ENCODE peak calls at places on chromosomes 7 and 10, in five cellular contexts. C, A, V, X and W are unnamed samples.

GRCh38 chr10:29315814-29316213 is 26.9 kb downstream of the LYZL1 start:
- DNase-seq in C (no peak), A (no peak), V (no peak), X (no peak), W (no peak)

GRCh38 chr10:24279166-24279565 is 70.2 kb downstream of the KIAA1217 start:
- DNase-seq in C (no peak), A (no peak), V (no peak), X (no peak), W (no peak)

GRCh38 chr10:80137031-80137712 is 4.6 kb downstream of the PLAC9 start:
- DNase-seq in C (no peak), A (peak), V (no peak), X (no peak), W (no peak)

GRCh38 chr7:77903597-77903996 is 105.0 kb downstream of the PHTF2 start:
- DNase-seq in C (no peak), A (peak), V (no peak), X (no peak), W (no peak)

GRCh38 chr10:12063483-12063818 is 5.3 kb upstream of the DHTKD1 start:
- DNase-seq in C (no peak), A (no peak), V (no peak), X (no peak), W (no peak)

GRCh38 chr7:150996289-150997074 is 5.7 kb downstream of the NOS3 start:
- DNase-seq in C (no peak), A (no peak), V (no peak), X (no peak), W (no peak)

GRCh38 chr10:17233534-17233933 is 5.5 kb downstream of the VIM start:
- DNase-seq in C (no peak), A (peak), V (no peak), X (no peak), W (no peak)

GRCh38 chr10:103676058-103676785 is 179.2 kb downstream of the SH3PXD2A start:
- DNase-seq in C (no peak), A (peak), V (peak), X (no peak), W (no peak)

GRCh38 chr7:157471259-157472125 is 134.7 kb downstream of the DNAJB6 start:
- DNase-seq in C (peak), A (no peak), V (peak), X (no peak), W (no peak)

GRCh38 chr10:73233883-73234282 is 13.2 kb downstream of the DNAJC9 start:
- DNase-seq in C (no peak), A (no peak), V (no peak), X (no peak), W (no peak)

GRCh38 chr7:142459557-142459963 is 201.7 kb upstream of the PRSS58 start:
- DNase-seq in C (no peak), A (peak), V (peak), X (no peak), W (no peak)

GRCh38 chr7:27459729-27460048 is 203.0 kb downstream of the HIBADH start:
- DNase-seq in C (no peak), A (peak), V (no peak), X (no peak), W (no peak)

GRCh38 chr10:97914837-97915211 is 65.2 kb downstream of the GOLGA7B start:
- DNase-seq in C (peak), A (peak), V (peak), X (peak), W (peak)

GRCh38 chr7:18558503-18558902 is 63.0 kb downstream of the HDAC9 start:
- DNase-seq in C (no peak), A (peak), V (no peak), X (no peak), W (no peak)

GRCh38 chr10:17003666-17004065 is 125.9 kb downstream of the CUBN start:
- DNase-seq in C (no peak), A (peak), V (no peak), X (no peak), W (no peak)

GRCh38 chr7:139914306-139914747 is 85.3 kb downstream of the TBXAS1 start:
- DNase-seq in C (no peak), A (peak), V (no peak), X (no peak), W (no peak)

GRCh38 chr7:65238785-65239184 is 134.9 kb upstream of the ZNF92 start:
- DNase-seq in C (no peak), A (no peak), V (no peak), X (no peak), W (no peak)

GRCh38 chr7:106022193-106022821 is 59.2 kb downstream of the CDHR3 start:
- DNase-seq in C (no peak), A (no peak), V (peak), X (no peak), W (peak)

GRCh38 chr7:45564485-45564884 is 9.7 kb upstream of the ADCY1 start:
- DNase-seq in C (no peak), A (no peak), V (no peak), X (no peak), W (no peak)

GRCh38 chr10:95459446-95459845 is 101.7 kb downstream of the SORBS1 start:
- DNase-seq in C (no peak), A (no peak), V (no peak), X (no peak), W (no peak)

GRCh38 chr10:56481521-56482091 is 120.5 kb upstream of the ZWINT start:
- DNase-seq in C (no peak), A (no peak), V (no peak), X (no peak), W (no peak)

GRCh38 chr7:129166745-129167144 is 21.7 kb upstream of the SMO start:
- DNase-seq in C (no peak), A (no peak), V (no peak), X (no peak), W (no peak)

GRCh38 chr10:51685768-51686167 is 13.6 kb downstream of the CSTF2T start:
- DNase-seq in C (no peak), A (no peak), V (no peak), X (no peak), W (no peak)

GRCh38 chr10:26430641-26431163 is 7.4 kb upstream of the APBB1IP start:
- DNase-seq in C (no peak), A (no peak), V (no peak), X (no peak), W (no peak)

GRCh38 chr7:98555403-98555802 is 61.7 kb upstream of the NPTX2 start:
- DNase-seq in C (no peak), A (no peak), V (peak), X (no peak), W (no peak)

GRCh38 chr7:4207011-4207410 is 475.1 kb upstream of the FOXK1 start:
- DNase-seq in C (no peak), A (no peak), V (no peak), X (no peak), W (no peak)

GRCh38 chr7:93402944-93403343 is 170.8 kb downstream of the VPS50 start:
- DNase-seq in C (no peak), A (no peak), V (no peak), X (no peak), W (no peak)

GRCh38 chr7:90298145-90299038 is 22.7 kb downstream of the FAM237B start:
- DNase-seq in C (no peak), A (peak), V (no peak), X (no peak), W (no peak)

GRCh38 chr7:7766671-7767070 is 48.3 kb upstream of the RPA3 start:
- DNase-seq in C (no peak), A (peak), V (no peak), X (no peak), W (no peak)

GRCh38 chr7:91713669-91714068 is 166.8 kb downstream of the MTERF1 start:
- DNase-seq in C (no peak), A (no peak), V (no peak), X (no peak), W (no peak)

GRCh38 chr7:116569737-116570136 is 44.9 kb downstream of the CAV1 start:
- DNase-seq in C (no peak), A (peak), V (no peak), X (no peak), W (no peak)

GRCh38 chr7:40530292-40530691 is 395.5 kb downstream of the SUGCT start:
- DNase-seq in C (no peak), A (no peak), V (no peak), X (no peak), W (no peak)

GRCh38 chr7:27171636-27172387 is 2.3 kb downstream of the HOXA10 start:
- DNase-seq in C (no peak), A (peak), V (peak), X (no peak), W (peak)

GRCh38 chr10:22294694-22295093 is 21.5 kb upstream of the COMMD3 start:
- DNase-seq in C (no peak), A (no peak), V (no peak), X (no peak), W (no peak)

GRCh38 chr7:1895664-1896515 is 225.8 kb downstream of the ELFN1 start:
- DNase-seq in C (no peak), A (no peak), V (no peak), X (no peak), W (no peak)

GRCh38 chr7:127317447-127317961 is 64.8 kb upstream of the GRM8 start:
- DNase-seq in C (no peak), A (peak), V (no peak), X (no peak), W (no peak)

GRCh38 chr10:48505394-48506112 is 99.3 kb downstream of the ARHGAP22 start:
- DNase-seq in C (no peak), A (no peak), V (no peak), X (peak), W (no peak)
- TF ChIP-seq CTCF in C (no peak), A (no peak), V (no peak), X (peak), W (no peak)

GRCh38 chr10:15898046-15898445 is 37.7 kb upstream of the MINDY3 start:
- DNase-seq in C (no peak), A (peak), V (no peak), X (no peak), W (no peak)
- TF ChIP-seq CTCF in C (peak), A (peak), V (peak), X (no peak), W (peak)

GRCh38 chr7:23256731-23257130 is 10.2 kb downstream of the GPNMB start:
- DNase-seq in C (no peak), A (no peak), V (no peak), X (no peak), W (no peak)
- TF ChIP-seq CTCF in C (no peak), A (no peak), V (no peak), X (no peak), W (no peak)

DNA sequence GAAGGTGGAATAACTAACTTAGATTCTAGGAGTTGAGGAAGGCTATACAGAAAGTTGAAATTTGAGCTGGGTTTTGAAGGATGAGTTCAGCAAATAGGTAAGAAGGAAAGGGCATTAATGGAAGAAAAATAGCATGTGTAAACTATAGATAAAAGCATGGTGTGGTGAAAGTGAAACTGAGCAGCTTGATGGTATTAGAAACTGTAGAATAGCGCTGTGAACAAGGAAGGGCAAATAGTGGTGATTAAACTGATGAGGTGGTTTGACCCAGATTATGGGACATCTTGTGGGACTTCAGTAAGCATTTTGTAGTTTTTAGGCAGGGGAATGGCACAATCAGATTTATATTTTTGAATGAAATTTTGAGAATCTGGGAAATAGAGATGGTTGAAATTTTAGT is 90.5 kb downstream of the EXOC6 start:
- DNase-seq in C (no peak), A (no peak), V (no peak), X (no peak), W (no peak)
- TF ChIP-seq CTCF in C (no peak), A (no peak), V (no peak), X (no peak), W (no peak)